ENCODE peak calls at places on chromosomes 5 and 9, in five cellular contexts. B is lower leg skin, O is thyroid gland, P is adrenal gland, R is body of pancreas. E is an unnamed sample.
A peak's percentile ranks its signal among the peaks of the same experiment; 100 is the strongest.

GRCh38 chr9:81827616-81828296 is 100.5 kb upstream of the SPATA31D4 start:
- DNase-seq in B (no peak), O (no peak), P (no peak), R (no peak), E (no peak)

GRCh38 chr9:38380872-38381534 is 11.5 kb upstream of the ALDH1B1 start:
- DNase-seq in B (no peak), O (peak; percentile 84), P (no peak), R (peak; percentile 60), E (peak; percentile 53)

GRCh38 chr9:16074962-16075361 is 522.1 kb downstream of the CCDC171 start:
- DNase-seq in B (no peak), O (no peak), P (no peak), R (no peak), E (no peak)

GRCh38 chr5:97163360-97163764 is 19.7 kb downstream of the RIOK2 start:
- DNase-seq in B (no peak), O (no peak), P (no peak), R (no peak), E (peak; percentile 25)

GRCh38 chr5:109865636-109866035 is 175.9 kb downstream of the MAN2A1 start:
- DNase-seq in B (no peak), O (no peak), P (peak; percentile 95), R (peak; percentile 41), E (peak; percentile 18)

GRCh38 chr5:77232959-77233358 is 22.5 kb downstream of the PDE8B start:
- DNase-seq in B (no peak), O (no peak), P (peak; percentile 58), R (no peak), E (no peak)

GRCh38 chr5:136133416-136134383 is 1.1 kb downstream of the SMAD5 start:
- DNase-seq in B (peak; percentile 88), O (peak; percentile 62), P (peak; percentile 70), R (peak; percentile 62), E (peak; percentile 78)

GRCh38 chr9:33686942-33687341 is 108.4 kb upstream of the PRSS3 start:
- DNase-seq in B (no peak), O (no peak), P (no peak), R (no peak), E (no peak)

GRCh38 chr9:91073049-91073810 is 271.6 kb downstream of the SYK start:
- DNase-seq in B (no peak), O (no peak), P (no peak), R (peak; percentile 19), E (no peak)

GRCh38 chr5:169567079-169567478 is 16.5 kb upstream of the SPDL1 start:
- DNase-seq in B (no peak), O (peak; percentile 27), P (no peak), R (no peak), E (no peak)

GRCh38 chr5:169557838-169558237 is 25.7 kb upstream of the SPDL1 start:
- DNase-seq in B (no peak), O (no peak), P (no peak), R (no peak), E (no peak)

GRCh38 chr5:169566202-169566601 is 17.4 kb upstream of the SPDL1 start:
- DNase-seq in B (no peak), O (no peak), P (no peak), R (no peak), E (no peak)

GRCh38 chr5:169561883-169562282 is 21.7 kb upstream of the SPDL1 start:
- DNase-seq in B (no peak), O (peak; percentile 62), P (no peak), R (no peak), E (no peak)

GRCh38 chr5:169563369-169563768 is 20.2 kb upstream of the SPDL1 start:
- DNase-seq in B (no peak), O (no peak), P (no peak), R (no peak), E (no peak)
- TF ChIP-seq POLR2A in B (no peak), O (no peak), P (no peak), R (no peak), E (no peak)

DNA sequence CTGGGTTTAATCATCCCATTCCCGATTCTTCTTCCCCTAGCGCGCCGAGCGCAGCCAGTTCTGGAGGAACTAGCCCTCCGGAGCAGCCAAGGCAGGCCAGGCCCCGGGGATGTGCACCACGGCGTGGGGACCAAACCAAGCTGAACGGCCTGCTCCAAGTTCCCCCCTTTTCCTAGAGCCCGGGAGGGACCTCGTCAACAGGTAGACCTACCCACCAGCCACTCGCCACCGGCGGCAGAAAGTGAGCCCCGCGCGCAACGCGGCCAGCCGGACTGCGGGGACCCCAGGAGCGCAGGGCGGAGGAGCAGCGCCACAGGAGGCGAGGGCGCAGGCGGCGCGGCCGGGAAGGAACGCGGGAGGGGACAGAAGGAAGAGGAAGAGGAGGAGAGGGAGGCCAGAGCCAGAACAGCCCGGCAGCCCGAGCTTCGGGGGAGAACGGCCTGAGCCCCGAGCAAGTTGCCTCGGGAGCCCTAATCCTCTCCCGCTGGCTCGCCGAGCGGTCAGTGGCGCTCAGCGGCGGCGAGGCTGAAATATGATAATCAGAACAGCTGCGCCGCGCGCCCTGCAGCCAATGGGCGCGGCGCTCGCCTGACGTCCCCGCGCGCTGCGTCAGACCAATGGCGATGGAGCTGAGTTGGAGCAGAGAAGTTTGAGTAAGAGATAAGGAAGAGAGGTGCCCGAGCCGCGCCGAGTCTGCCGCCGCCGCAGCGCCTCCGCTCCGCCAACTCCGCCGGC is at the start of gene ISL1:
- DNase-seq in B (peak; percentile 85), O (peak; percentile 67), P (peak; percentile 92), R (peak; percentile 73), E (peak; percentile 18)
- TF ChIP-seq POLR2A in B (no peak), O (no peak), P (peak; percentile 87), R (peak; percentile 77), E (no peak)

GRCh38 chr9:136546697-136547481 is 1.0 kb upstream of the NOTCH1 start:
- DNase-seq in B (peak; percentile 94), O (peak; percentile 87), P (peak; percentile 78), R (peak; percentile 88), E (no peak)

GRCh38 chr9:136547508-136548215 is 1.8 kb upstream of the NOTCH1 start:
- DNase-seq in B (no peak), O (no peak), P (no peak), R (no peak), E (no peak)

GRCh38 chr9:136544549-136545064 is 1.2 kb downstream of the NOTCH1 start:
- DNase-seq in B (peak; percentile 93), O (peak; percentile 47), P (no peak), R (peak; percentile 95), E (no peak)

GRCh38 chr9:136545065-136545965 is 533 bp downstream of the NOTCH1 start:
- DNase-seq in B (peak; percentile 92), O (peak; percentile 34), P (no peak), R (peak; percentile 52), E (no peak)

DNA sequence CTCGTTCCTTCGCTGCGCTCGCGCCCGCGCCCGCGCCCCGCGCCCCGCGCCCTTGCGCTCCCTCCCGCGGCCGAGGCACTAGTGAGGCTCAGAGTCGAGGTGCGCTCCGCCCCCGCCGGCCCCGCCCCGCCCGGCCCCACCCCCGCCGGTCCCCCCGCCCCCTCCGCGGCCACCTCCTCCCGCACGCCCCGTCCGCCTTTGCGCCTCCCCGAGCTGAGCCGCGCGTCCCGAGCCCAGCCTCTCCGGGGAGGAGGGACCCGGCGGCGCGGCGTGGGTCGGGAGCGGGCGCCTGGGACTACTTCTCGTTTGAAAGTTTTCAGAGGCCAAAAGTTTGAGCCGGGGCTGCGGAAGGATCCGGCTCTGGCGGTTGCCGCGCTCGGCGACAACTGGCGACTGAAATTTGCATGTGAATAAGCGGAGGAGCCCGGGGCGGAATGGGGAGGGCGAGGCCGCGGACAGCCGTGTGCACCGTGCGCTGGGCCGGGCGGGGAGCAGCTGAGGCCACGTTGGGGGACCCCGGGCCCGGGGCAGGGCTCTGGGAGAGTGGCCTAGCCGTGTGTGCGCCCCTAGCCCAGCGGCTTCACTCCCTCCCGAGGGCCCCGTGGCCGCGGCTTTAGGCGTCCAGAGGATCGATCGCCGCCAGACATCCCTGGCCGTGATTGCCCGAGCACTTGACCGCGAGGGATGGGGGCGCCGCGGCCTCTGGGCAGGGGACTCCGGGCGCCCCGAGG is at the start of gene NOTCH1:
- DNase-seq in B (peak; percentile 98), O (peak; percentile 95), P (peak; percentile 92), R (peak; percentile 92), E (peak; percentile 78)
- TF ChIP-seq POLR2A in B (no peak), O (no peak), P (no peak), R (peak; percentile 80), E (no peak)

DNA sequence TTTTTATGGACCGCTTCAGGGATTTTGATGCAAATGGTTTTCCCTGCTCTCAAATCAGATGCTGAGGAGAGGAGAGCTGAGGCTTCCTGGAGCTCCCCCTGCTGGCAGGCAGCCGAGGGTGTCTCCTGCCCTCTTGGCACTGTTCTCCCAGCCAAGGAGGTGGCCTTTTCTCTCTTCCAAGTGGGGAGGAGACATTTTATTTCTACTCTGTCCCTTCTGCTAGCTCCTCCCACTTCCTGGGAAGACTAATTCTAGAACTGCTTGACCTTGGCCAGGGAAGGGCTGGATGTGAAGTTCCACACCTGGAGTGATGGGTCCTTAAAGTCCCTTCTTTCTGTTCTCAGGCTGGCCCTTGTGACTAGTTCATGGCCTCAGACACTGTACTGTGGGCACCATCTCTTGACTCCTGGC is 31.8 kb downstream of the PTPA start:
- DNase-seq in B (peak; percentile 98), O (peak; percentile 93), P (peak; percentile 95), R (peak; percentile 92), E (peak; percentile 68)
- TF ChIP-seq POLR2A in B (no peak), O (no peak), P (no peak), R (no peak), E (no peak)

GRCh38 chr5:172187118-172188032 is 649 bp downstream of the STK10 start:
- DNase-seq in B (peak; percentile 93), O (peak; percentile 39), P (peak; percentile 71), R (peak; percentile 57), E (peak; percentile 72)
- TF ChIP-seq POLR2A in B (no peak), O (no peak), P (no peak), R (peak; percentile 35), E (no peak)

GRCh38 chr9:96136992-96137665 is 164.8 kb downstream of the HSD17B3 start:
- DNase-seq in B (peak; percentile 89), O (peak; percentile 70), P (peak; percentile 66), R (peak; percentile 40), E (no peak)
- TF ChIP-seq POLR2A in B (no peak), O (no peak), P (no peak), R (no peak), E (no peak)

GRCh38 chr5:115543365-115543700 is 1.2 kb downstream of the FEM1C start:
- DNase-seq in B (no peak), O (peak; percentile 11), P (no peak), R (peak; percentile 37), E (peak; percentile 63)

GRCh38 chr5:115545065-115545882 is 699 bp upstream of the FEM1C start:
- DNase-seq in B (no peak), O (no peak), P (no peak), R (no peak), E (no peak)

GRCh38 chr5:115542651-115543364 is 1.8 kb downstream of the FEM1C start:
- DNase-seq in B (no peak), O (no peak), P (peak; percentile 58), R (no peak), E (peak; percentile 50)

GRCh38 chr5:115543931-115544370 is 624 bp downstream of the FEM1C start:
- DNase-seq in B (no peak), O (peak; percentile 54), P (peak; percentile 77), R (peak; percentile 57), E (peak; percentile 72)

DNA sequence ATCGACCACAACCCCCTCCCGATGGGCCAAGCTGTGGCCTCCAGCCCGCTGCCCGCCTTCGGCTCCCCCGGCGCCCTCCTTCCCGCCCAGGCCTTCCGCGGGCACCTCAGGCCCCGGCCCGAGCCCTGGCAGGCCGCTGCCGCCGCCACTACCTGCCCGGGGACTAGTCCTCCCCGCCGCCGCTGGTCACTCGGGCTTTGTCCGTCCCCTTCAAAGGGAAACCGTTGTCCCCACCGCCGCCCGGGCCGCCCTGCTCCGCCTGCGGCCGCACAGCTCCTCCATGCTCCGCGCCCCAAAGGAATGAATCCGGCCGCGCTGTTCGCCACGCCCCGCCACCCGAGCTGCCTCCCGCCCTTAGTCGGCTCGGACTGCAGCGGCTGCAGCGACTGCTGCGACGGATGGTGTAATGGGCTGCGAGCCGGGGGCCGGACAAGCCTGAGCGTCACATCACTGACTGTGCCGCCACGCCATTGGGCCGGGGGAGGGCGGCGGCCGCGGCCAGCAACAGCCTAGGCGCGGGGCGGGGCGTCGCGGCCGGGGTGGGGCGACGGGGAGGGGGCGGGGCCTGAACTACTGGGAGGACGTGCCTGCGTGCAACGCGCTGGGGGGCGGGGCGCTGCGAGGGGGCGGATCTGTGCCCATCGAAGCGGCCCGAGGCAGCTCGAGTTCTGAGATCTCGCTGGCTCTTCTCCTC is at the start of gene FEM1C:
- DNase-seq in B (peak; percentile 99), O (peak; percentile 97), P (peak; percentile 98), R (peak; percentile 99), E (peak; percentile 99)
- TF ChIP-seq POLR2A in B (peak; percentile 97), O (peak; percentile 96), P (peak; percentile 99), R (peak; percentile 100), E (peak; percentile 94)